ENCODE peak calls at places on chromosomes 13 and 19, in nine cellular contexts. One of them, this sample, is unnamed. For H3K27me3, the result is how much of the 10 kb centered on the place peaks cover.

GRCh38 chr19:47111081-47111589 is 2.4 kb downstream of the ZC3H4 start:
- DNase-seq in aorta: no peak
- DNase-seq in keratinocyte: no peak
- DNase-seq in tibial nerve: no peak
- DNase-seq in IMR-90: no peak
- DNase-seq in cardiac muscle cell: no peak
- DNase-seq in MM.1S: peak
- DNase-seq in psoas muscle: peak
- DNase-seq in AG04450: no peak
- DNase-seq in this sample: peak

GRCh38 chr19:36489920-36490415 is 607 bp upstream of the ZNF566 start:
- DNase-seq in IMR-90: peak
- DNase-seq in MM.1S: peak
- DNase-seq in aorta: peak
- DNase-seq in cardiac muscle cell: peak
- DNase-seq in psoas muscle: peak
- DNase-seq in AG04450: peak
- DNase-seq in tibial nerve: no peak
- DNase-seq in keratinocyte: peak
- DNase-seq in this sample: peak

GRCh38 chr13:103884139-103884723 is 818.0 kb upstream of the SLC10A2 start:
- DNase-seq in aorta: no peak
- DNase-seq in keratinocyte: no peak
- DNase-seq in tibial nerve: no peak
- DNase-seq in AG04450: no peak
- DNase-seq in psoas muscle: no peak
- DNase-seq in cardiac muscle cell: no peak
- DNase-seq in IMR-90: no peak
- DNase-seq in MM.1S: no peak
- DNase-seq in this sample: no peak

GRCh38 chr13:34913040-34913439 is 29.0 kb upstream of the NBEA start:
- DNase-seq in AG04450: no peak
- DNase-seq in aorta: no peak
- DNase-seq in keratinocyte: no peak
- DNase-seq in tibial nerve: no peak
- DNase-seq in MM.1S: no peak
- DNase-seq in psoas muscle: no peak
- DNase-seq in IMR-90: no peak
- DNase-seq in cardiac muscle cell: peak
- DNase-seq in this sample: no peak

GRCh38 chr13:58884810-58885209 is 1253.3 kb downstream of the PCDH17 start:
- DNase-seq in cardiac muscle cell: peak
- DNase-seq in aorta: no peak
- DNase-seq in keratinocyte: no peak
- DNase-seq in MM.1S: no peak
- DNase-seq in tibial nerve: no peak
- DNase-seq in IMR-90: no peak
- DNase-seq in psoas muscle: no peak
- DNase-seq in AG04450: no peak
- DNase-seq in this sample: no peak

GRCh38 chr13:19601749-19602725 is 31.4 kb upstream of the MPHOSPH8 start:
- DNase-seq in AG04450: no peak
- DNase-seq in aorta: peak
- DNase-seq in psoas muscle: no peak
- DNase-seq in tibial nerve: no peak
- DNase-seq in IMR-90: peak
- DNase-seq in MM.1S: peak
- DNase-seq in cardiac muscle cell: peak
- DNase-seq in keratinocyte: no peak
- DNase-seq in this sample: no peak

GRCh38 chr19:44931541-44931940 is 10.5 kb upstream of the APOC4 start:
- DNase-seq in cardiac muscle cell: no peak
- DNase-seq in keratinocyte: no peak
- DNase-seq in aorta: no peak
- DNase-seq in MM.1S: no peak
- DNase-seq in psoas muscle: no peak
- DNase-seq in AG04450: no peak
- DNase-seq in tibial nerve: no peak
- DNase-seq in IMR-90: no peak
- DNase-seq in this sample: no peak

GRCh38 chr19:33386361-33386858 is 12.9 kb downstream of the CEBPG start:
- DNase-seq in AG04450: no peak
- DNase-seq in cardiac muscle cell: no peak
- DNase-seq in IMR-90: no peak
- DNase-seq in psoas muscle: peak
- DNase-seq in aorta: no peak
- DNase-seq in tibial nerve: no peak
- DNase-seq in MM.1S: no peak
- DNase-seq in keratinocyte: no peak
- DNase-seq in this sample: no peak

GRCh38 chr13:28100149-28101121 is at the start of gene FLT3:
- DNase-seq in keratinocyte: no peak
- DNase-seq in aorta: no peak
- DNase-seq in psoas muscle: peak
- DNase-seq in MM.1S: peak
- DNase-seq in AG04450: no peak
- DNase-seq in cardiac muscle cell: peak
- DNase-seq in IMR-90: peak
- DNase-seq in tibial nerve: no peak
- DNase-seq in this sample: no peak

GRCh38 chr19:11995174-11995573 is 30.3 kb downstream of the ZNF763 start:
- DNase-seq in tibial nerve: no peak
- DNase-seq in aorta: no peak
- DNase-seq in IMR-90: peak
- DNase-seq in cardiac muscle cell: no peak
- DNase-seq in psoas muscle: no peak
- DNase-seq in keratinocyte: no peak
- DNase-seq in AG04450: no peak
- DNase-seq in MM.1S: no peak
- DNase-seq in this sample: no peak

GRCh38 chr13:31224174-31224669 is 24.4 kb downstream of the B3GLCT start:
- DNase-seq in cardiac muscle cell: no peak
- DNase-seq in aorta: no peak
- DNase-seq in AG04450: no peak
- DNase-seq in keratinocyte: no peak
- DNase-seq in MM.1S: no peak
- DNase-seq in psoas muscle: no peak
- DNase-seq in IMR-90: no peak
- DNase-seq in tibial nerve: no peak
- DNase-seq in this sample: no peak

GRCh38 chr13:74325106-74325505 is 190.9 kb upstream of the KLF12 start:
- DNase-seq in psoas muscle: no peak
- DNase-seq in cardiac muscle cell: peak
- DNase-seq in AG04450: peak
- DNase-seq in aorta: no peak
- DNase-seq in IMR-90: peak
- DNase-seq in keratinocyte: no peak
- DNase-seq in MM.1S: no peak
- DNase-seq in tibial nerve: peak
- DNase-seq in this sample: peak

GRCh38 chr19:6760606-6761005 is 6.6 kb downstream of the SH2D3A start:
- DNase-seq in MM.1S: no peak
- DNase-seq in aorta: no peak
- DNase-seq in IMR-90: no peak
- DNase-seq in tibial nerve: no peak
- DNase-seq in psoas muscle: no peak
- DNase-seq in AG04450: no peak
- DNase-seq in keratinocyte: no peak
- DNase-seq in cardiac muscle cell: no peak
- DNase-seq in this sample: no peak

GRCh38 chr19:6765738-6766356 is 1.4 kb downstream of the SH2D3A start:
- DNase-seq in MM.1S: peak
- DNase-seq in AG04450: no peak
- DNase-seq in cardiac muscle cell: no peak
- DNase-seq in aorta: no peak
- DNase-seq in keratinocyte: peak
- DNase-seq in psoas muscle: no peak
- DNase-seq in IMR-90: no peak
- DNase-seq in tibial nerve: no peak
- DNase-seq in this sample: no peak

GRCh38 chr19:6766357-6767080 is 716 bp downstream of the SH2D3A start:
- DNase-seq in psoas muscle: no peak
- DNase-seq in AG04450: no peak
- DNase-seq in aorta: no peak
- DNase-seq in IMR-90: no peak
- DNase-seq in MM.1S: peak
- DNase-seq in keratinocyte: no peak
- DNase-seq in tibial nerve: no peak
- DNase-seq in cardiac muscle cell: no peak
- DNase-seq in this sample: no peak

GRCh38 chr19:6767081-6767356 is 216 bp downstream of the SH2D3A start:
- DNase-seq in cardiac muscle cell: no peak
- DNase-seq in psoas muscle: no peak
- DNase-seq in keratinocyte: no peak
- DNase-seq in tibial nerve: no peak
- DNase-seq in AG04450: no peak
- DNase-seq in IMR-90: no peak
- DNase-seq in aorta: no peak
- DNase-seq in MM.1S: peak
- DNase-seq in this sample: no peak

GRCh38 chr19:6761053-6761676 is 6.1 kb downstream of the SH2D3A start:
- DNase-seq in tibial nerve: no peak
- DNase-seq in psoas muscle: no peak
- DNase-seq in cardiac muscle cell: no peak
- DNase-seq in MM.1S: peak
- DNase-seq in AG04450: no peak
- DNase-seq in IMR-90: no peak
- DNase-seq in aorta: no peak
- DNase-seq in keratinocyte: no peak
- DNase-seq in this sample: no peak
- H3K4me3 ChIP-seq in tibial nerve: no peak
- H3K4me3 ChIP-seq in psoas muscle: no peak
- H3K4me3 ChIP-seq in cardiac muscle cell: no peak
- H3K4me3 ChIP-seq in MM.1S: no peak
- H3K4me3 ChIP-seq in AG04450: no peak
- H3K4me3 ChIP-seq in IMR-90: no peak
- H3K4me3 ChIP-seq in aorta: no peak
- H3K4me3 ChIP-seq in keratinocyte: no peak
- H3K4me3 ChIP-seq in this sample: no peak

GRCh38 chr19:51251453-51251790 is 542 bp downstream of the SIGLECL1 start:
- DNase-seq in keratinocyte: no peak
- DNase-seq in tibial nerve: no peak
- DNase-seq in cardiac muscle cell: no peak
- DNase-seq in aorta: no peak
- DNase-seq in IMR-90: no peak
- DNase-seq in AG04450: no peak
- DNase-seq in psoas muscle: no peak
- DNase-seq in MM.1S: no peak
- DNase-seq in this sample: no peak

GRCh38 chr19:51242881-51243280 is 8.0 kb upstream of the SIGLECL1 start:
- DNase-seq in tibial nerve: no peak
- DNase-seq in aorta: no peak
- DNase-seq in IMR-90: no peak
- DNase-seq in AG04450: no peak
- DNase-seq in psoas muscle: no peak
- DNase-seq in MM.1S: no peak
- DNase-seq in cardiac muscle cell: no peak
- DNase-seq in keratinocyte: no peak
- DNase-seq in this sample: no peak

GRCh38 chr19:51250786-51251452 is at the start of gene SIGLECL1:
- DNase-seq in cardiac muscle cell: no peak
- DNase-seq in AG04450: no peak
- DNase-seq in psoas muscle: no peak
- DNase-seq in tibial nerve: no peak
- DNase-seq in IMR-90: no peak
- DNase-seq in MM.1S: no peak
- DNase-seq in keratinocyte: no peak
- DNase-seq in aorta: no peak
- DNase-seq in this sample: no peak

GRCh38 chr19:51247972-51248371 is 2.9 kb upstream of the SIGLECL1 start:
- DNase-seq in AG04450: no peak
- DNase-seq in tibial nerve: no peak
- DNase-seq in IMR-90: no peak
- DNase-seq in MM.1S: no peak
- DNase-seq in keratinocyte: no peak
- DNase-seq in aorta: no peak
- DNase-seq in psoas muscle: no peak
- DNase-seq in cardiac muscle cell: no peak
- DNase-seq in this sample: no peak

GRCh38 chr19:51246153-51246552 is 4.7 kb upstream of the SIGLECL1 start:
- DNase-seq in AG04450: no peak
- DNase-seq in tibial nerve: no peak
- DNase-seq in keratinocyte: no peak
- DNase-seq in aorta: no peak
- DNase-seq in psoas muscle: no peak
- DNase-seq in MM.1S: no peak
- DNase-seq in IMR-90: peak
- DNase-seq in cardiac muscle cell: no peak
- DNase-seq in this sample: no peak
- H3K27ac ChIP-seq in AG04450: no peak
- H3K27ac ChIP-seq in tibial nerve: no peak
- H3K27ac ChIP-seq in keratinocyte: no peak
- H3K27ac ChIP-seq in aorta: no peak
- H3K27ac ChIP-seq in psoas muscle: no peak
- H3K27ac ChIP-seq in MM.1S: no peak
- H3K27ac ChIP-seq in IMR-90: no peak
- H3K27ac ChIP-seq in cardiac muscle cell: no peak
- H3K27ac ChIP-seq in this sample: no peak

GRCh38 chr13:51105046-51105445 is 6.0 kb downstream of the C13orf42 start:
- DNase-seq in aorta: no peak
- DNase-seq in IMR-90: no peak
- DNase-seq in keratinocyte: no peak
- DNase-seq in cardiac muscle cell: no peak
- DNase-seq in tibial nerve: no peak
- DNase-seq in MM.1S: no peak
- DNase-seq in AG04450: no peak
- DNase-seq in psoas muscle: no peak
- DNase-seq in this sample: no peak
- H3K27me3 ChIP-seq in aorta: under half
- H3K27me3 ChIP-seq in IMR-90: under half
- H3K27me3 ChIP-seq in keratinocyte: under half
- H3K27me3 ChIP-seq in cardiac muscle cell: under half
- H3K27me3 ChIP-seq in tibial nerve: under half
- H3K27me3 ChIP-seq in MM.1S: under half
- H3K27me3 ChIP-seq in AG04450: under half
- H3K27me3 ChIP-seq in psoas muscle: under half
- H3K27me3 ChIP-seq in this sample: under half

DNA sequence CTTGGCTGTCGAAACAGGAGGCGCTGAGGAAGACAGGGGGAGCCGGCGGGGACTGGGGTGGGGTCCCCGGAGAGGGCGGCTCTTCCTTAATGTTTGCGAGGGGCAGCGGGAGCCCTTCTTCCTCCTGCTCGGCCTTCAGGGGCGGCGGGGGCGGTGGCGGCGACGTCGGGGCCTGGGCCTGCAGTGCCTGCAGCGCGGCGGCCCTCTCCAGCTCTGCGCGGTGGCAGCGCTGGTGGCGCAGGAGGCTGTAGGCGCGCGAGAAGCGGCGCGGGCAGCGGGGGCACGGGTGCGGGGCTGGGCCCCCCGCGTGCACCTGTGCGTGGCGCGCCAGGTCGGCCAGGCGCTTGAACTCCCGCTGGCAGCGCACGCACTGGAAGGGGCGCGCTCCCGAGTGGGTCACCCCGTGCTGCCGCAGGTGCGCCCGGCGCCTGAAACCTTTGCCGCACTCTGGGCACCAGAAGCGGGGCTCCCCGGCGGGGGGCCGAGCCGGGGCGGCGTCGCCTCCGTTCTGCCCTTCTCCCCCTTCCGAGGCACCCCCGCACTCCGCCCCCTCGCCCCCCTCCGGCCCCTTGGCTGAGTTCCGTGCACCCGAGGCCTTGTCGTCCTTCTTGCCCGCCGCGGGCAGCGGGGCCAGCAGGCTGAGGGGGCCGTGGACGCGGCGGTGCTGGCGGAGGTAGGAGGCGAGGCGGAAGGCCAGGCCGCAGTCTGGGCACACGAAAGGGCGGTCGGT is 2.5 kb downstream of the ZNF579 start:
- DNase-seq in psoas muscle: no peak
- DNase-seq in IMR-90: no peak
- DNase-seq in aorta: no peak
- DNase-seq in cardiac muscle cell: no peak
- DNase-seq in AG04450: no peak
- DNase-seq in tibial nerve: no peak
- DNase-seq in keratinocyte: no peak
- DNase-seq in MM.1S: no peak
- DNase-seq in this sample: no peak
- H3K4me3 ChIP-seq in psoas muscle: no peak
- H3K4me3 ChIP-seq in IMR-90: no peak
- H3K4me3 ChIP-seq in aorta: no peak
- H3K4me3 ChIP-seq in cardiac muscle cell: no peak
- H3K4me3 ChIP-seq in AG04450: no peak
- H3K4me3 ChIP-seq in tibial nerve: no peak
- H3K4me3 ChIP-seq in keratinocyte: no peak
- H3K4me3 ChIP-seq in MM.1S: no peak
- H3K4me3 ChIP-seq in this sample: no peak

This sample was measured in uterus.